ENCODE peak calls at places on chromosomes 12 and 14, in ten cellular contexts. Q, O, T, C, S, Z, U, J, A and M are unnamed samples.

GRCh38 chr14:103108749-103109207 is 14.3 kb downstream of the EXOC3L4 start:
- DNase-seq in U (no peak), O (no peak), A (no peak), C (no peak), T (no peak), Q (peak), J (no peak), S (peak), Z (no peak), M (peak)

GRCh38 chr12:128613821-128614220 is 209.9 kb downstream of the SLC15A4 start:
- DNase-seq in O (no peak), C (no peak), U (no peak), T (no peak), Z (no peak), A (no peak), J (no peak), Q (no peak), S (no peak), M (no peak)

GRCh38 chr12:2902287-2902880 is 11.7 kb downstream of the TULP3 start:
- DNase-seq in Z (no peak), Q (peak), J (no peak), O (no peak), A (peak), U (no peak), S (peak), C (no peak), T (peak), M (no peak)

GRCh38 chr12:64699504-64700115 is 59.6 kb downstream of the GNS start:
- DNase-seq in Z (no peak), J (no peak), U (no peak), T (peak), O (peak), A (no peak), C (no peak), Q (no peak), S (no peak), M (no peak)

GRCh38 chr12:50219544-50219943 is 52.4 kb upstream of the CERS5 start:
- DNase-seq in Z (no peak), U (no peak), S (no peak), Q (no peak), A (no peak), J (no peak), T (no peak), O (no peak), C (no peak), M (no peak)

GRCh38 chr12:66813137-66813867 is 134.4 kb upstream of the GRIP1 start:
- DNase-seq in T (no peak), J (no peak), U (no peak), C (no peak), Q (no peak), O (no peak), A (no peak), S (no peak), Z (no peak), M (no peak)

GRCh38 chr12:2064078-2064507 is 11.3 kb downstream of the CACNA1C start:
- DNase-seq in T (no peak), S (peak), Z (no peak), A (no peak), U (peak), O (no peak), C (no peak), Q (no peak), J (no peak), M (peak)

GRCh38 chr14:69226178-69226577 is 33.8 kb upstream of the GALNT16 start:
- DNase-seq in O (no peak), Q (no peak), S (no peak), Z (no peak), C (no peak), U (no peak), J (no peak), T (no peak), A (no peak), M (no peak)

GRCh38 chr12:54749191-54749818 is 101.1 kb upstream of the DCD start:
- DNase-seq in O (no peak), T (no peak), Q (no peak), A (no peak), S (peak), J (no peak), Z (no peak), C (peak), U (peak), M (no peak)

GRCh38 chr14:64363265-64363840 is 24.8 kb upstream of the MTHFD1 start:
- DNase-seq in J (no peak), A (no peak), C (no peak), Z (no peak), O (no peak), T (no peak), S (no peak), U (no peak), Q (no peak), M (no peak)

GRCh38 chr14:31283568-31284252 is 76.1 kb upstream of the HECTD1 start:
- DNase-seq in O (no peak), T (no peak), J (no peak), Z (no peak), Q (no peak), A (no peak), S (no peak), C (no peak), U (no peak), M (no peak)

GRCh38 chr14:60249321-60250251 is 565 bp downstream of the PPM1A start:
- DNase-seq in Q (peak), Z (peak), A (peak), J (peak), S (peak), T (peak), O (peak), C (peak), U (no peak), M (peak)

DNA sequence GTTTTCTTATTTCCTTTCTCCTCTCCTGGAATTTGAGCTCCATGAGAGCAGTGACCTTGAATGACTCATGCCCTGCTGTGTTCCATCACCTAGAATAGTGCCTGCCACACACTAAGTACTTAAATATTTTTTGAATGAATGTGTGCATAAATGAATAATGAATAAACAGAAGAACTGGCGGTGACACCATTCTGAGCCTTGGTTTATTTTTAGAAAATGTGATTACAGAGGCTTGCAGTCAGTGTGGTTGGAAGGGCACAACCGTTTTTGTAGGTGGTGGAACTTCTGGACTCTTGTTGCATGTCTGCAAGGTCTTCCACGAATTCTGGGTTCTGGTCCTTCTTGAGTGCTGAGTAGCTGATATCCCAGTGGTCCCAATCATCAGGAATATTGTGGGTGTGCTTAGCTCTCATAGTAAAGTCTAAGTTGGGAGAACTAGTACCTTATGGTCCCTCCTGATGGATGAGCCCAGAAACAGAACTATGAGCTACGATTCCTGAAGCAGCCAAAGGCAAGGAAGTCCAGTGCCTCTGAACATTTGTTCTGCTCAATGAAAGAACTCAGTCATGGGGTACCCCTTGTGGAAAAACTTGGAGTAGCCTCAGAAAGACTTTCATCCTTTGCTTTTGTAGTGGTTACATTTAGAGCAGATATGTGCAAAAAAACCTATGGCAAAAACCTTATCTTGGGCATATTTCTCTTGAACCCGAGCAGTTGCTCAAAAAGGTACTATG is 28.8 kb upstream of the BHLHE41 start:
- DNase-seq in C (peak), Z (no peak), J (no peak), A (no peak), T (no peak), O (no peak), Q (no peak), U (no peak), S (no peak), M (no peak)
- TF ChIP-seq POLR2A in C (no peak), Z (no peak), J (no peak), A (no peak), T (no peak), O (no peak), Q (no peak), U (no peak), S (no peak), M (no peak)

DNA sequence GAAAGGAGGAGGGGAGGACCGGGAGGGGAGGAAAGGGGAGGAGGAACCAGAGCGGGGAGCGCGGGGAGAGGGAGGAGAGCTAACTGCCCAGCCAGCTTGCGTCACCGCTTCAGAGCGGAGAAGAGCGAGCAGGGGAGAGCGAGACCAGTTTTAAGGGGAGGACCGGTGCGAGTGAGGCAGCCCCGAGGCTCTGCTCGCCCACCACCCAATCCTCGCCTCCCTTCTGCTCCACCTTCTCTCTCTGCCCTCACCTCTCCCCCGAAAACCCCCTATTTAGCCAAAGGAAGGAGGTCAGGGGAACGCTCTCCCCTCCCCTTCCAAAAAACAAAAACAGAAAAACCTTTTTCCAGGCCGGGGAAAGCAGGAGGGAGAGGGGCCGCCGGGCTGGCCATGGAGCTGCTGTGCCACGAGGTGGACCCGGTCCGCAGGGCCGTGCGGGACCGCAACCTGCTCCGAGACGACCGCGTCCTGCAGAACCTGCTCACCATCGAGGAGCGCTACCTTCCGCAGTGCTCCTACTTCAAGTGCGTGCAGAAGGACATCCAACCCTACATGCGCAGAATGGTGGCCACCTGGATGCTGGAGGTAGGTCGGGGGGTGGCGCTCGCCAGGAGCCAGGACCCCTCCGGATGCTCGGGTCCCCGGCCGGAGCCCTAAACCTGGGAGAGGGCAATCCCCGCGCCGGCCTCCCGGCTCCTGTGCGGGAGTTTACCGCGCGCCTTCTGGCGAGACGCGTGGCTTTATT is at the start of gene CCND2:
- DNase-seq in U (peak), S (peak), C (no peak), Z (peak), O (peak), J (peak), A (peak), T (peak), Q (peak), M (peak)
- TF ChIP-seq POLR2AphosphoS5 in U (peak), S (peak), C (no peak), Z (peak), O (peak), J (no peak), A (peak), T (peak), Q (peak), M (peak)

GRCh38 chr12:94459773-94460593 is at the start of gene CEP83:
- DNase-seq in C (peak), T (peak), O (peak), J (peak), S (peak), A (peak), Q (peak), Z (peak), U (peak), M (peak)
- TF ChIP-seq POLR2A in C (peak), T (peak), O (no peak), J (no peak), S (peak), A (peak), Q (peak), Z (peak), U (peak), M (peak)

DNA sequence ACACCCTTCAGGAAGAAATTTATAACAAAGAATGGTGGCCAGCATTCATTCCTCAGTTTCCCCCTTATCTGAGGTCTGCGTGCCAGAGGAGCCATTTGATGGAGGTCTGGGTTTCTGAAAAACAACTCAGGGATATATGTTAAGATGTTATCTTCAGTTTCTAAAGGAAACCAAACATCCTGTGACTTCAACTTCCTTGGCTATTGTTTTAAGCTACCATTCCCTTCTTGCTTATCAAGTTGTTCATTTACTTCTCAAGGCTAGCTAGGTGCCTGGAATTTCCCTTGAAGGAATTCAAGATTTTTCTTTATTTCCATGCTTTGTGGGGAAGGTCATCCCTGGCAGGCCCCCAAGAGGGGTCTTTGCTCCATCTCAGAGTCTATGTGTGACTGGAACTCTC is 27.1 kb upstream of the OXA1L start:
- DNase-seq in T (no peak), J (no peak), A (no peak), S (no peak), U (no peak), O (no peak), Z (no peak), C (no peak), Q (no peak), M (no peak)
- TF ChIP-seq POLR2AphosphoS5 in T (no peak), J (no peak), A (no peak), S (no peak), U (no peak), O (no peak), Z (no peak), C (no peak), Q (no peak), M (no peak)

DNA sequence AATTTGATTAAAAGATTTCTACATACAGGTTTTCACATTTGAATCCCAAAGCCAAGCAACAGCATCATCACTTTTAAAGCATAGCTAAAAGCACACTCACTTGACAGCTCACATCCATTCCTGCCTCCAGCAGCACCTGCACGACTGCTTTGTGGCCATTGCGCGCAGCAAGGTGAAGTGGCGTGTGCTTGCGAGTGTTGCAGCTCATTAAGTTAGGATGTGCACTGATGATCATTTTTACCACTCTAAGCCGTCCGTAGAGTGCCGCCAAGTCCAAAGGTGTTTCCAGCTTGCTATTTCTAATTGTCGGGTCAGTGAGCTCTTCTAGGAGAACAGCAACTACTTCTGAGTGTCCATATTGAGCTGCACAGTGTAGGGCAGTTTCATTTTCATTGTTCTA is 158.8 kb downstream of the GARIN6 start:
- DNase-seq in C (no peak), J (no peak), S (no peak), Z (no peak), Q (no peak), O (no peak), A (no peak), T (no peak), U (no peak), M (no peak)
- TF ChIP-seq POLR2A in C (no peak), J (no peak), S (no peak), Z (no peak), Q (no peak), O (no peak), A (no peak), T (no peak), U (no peak), M (no peak)

GRCh38 chr14:58430156-58430555 is 2.6 kb downstream of the KIAA0586 start:
- DNase-seq in O (no peak), T (no peak), Q (no peak), S (no peak), A (no peak), C (no peak), Z (no peak), U (no peak), J (no peak), M (no peak)

GRCh38 chr14:58427289-58428010 is at the start of the genes KIAA0586 and TIMM9:
- DNase-seq in U (peak), O (peak), A (peak), J (peak), T (peak), Z (peak), Q (peak), S (peak), C (peak), M (peak)

GRCh38 chr14:58428011-58428807 is 690 bp downstream of the KIAA0586 start:
- DNase-seq in Q (peak), C (peak), U (no peak), O (no peak), A (no peak), Z (no peak), T (no peak), J (no peak), S (peak), M (no peak)

DNA sequence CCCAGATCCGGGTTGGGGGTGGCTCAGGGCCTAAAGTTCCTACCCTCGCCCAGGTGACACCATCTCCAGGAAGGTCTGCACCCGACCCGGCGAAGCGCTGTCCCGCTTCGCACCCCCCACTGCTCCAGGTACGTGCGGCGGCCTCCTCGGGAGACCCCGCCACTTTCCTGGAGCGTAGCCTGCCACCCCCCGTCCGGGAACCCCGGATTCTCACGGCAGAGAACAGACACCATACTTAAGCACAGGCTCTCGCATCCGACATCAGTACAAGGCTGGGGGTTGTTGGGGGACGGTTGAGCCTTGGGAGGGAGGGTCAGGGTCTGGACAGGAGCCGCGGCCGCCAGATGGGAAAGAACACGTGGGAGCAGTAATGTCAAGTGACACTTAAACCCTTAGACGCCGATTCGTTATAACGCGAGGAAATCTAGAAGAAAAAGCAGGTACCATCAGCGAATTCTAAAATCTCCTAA is 477 bp downstream of the TIMM9 start:
- DNase-seq in Z (peak), T (peak), Q (peak), U (no peak), A (peak), O (peak), C (no peak), J (no peak), S (peak), M (peak)
- TF ChIP-seq POLR2AphosphoS5 in Z (peak), T (no peak), Q (peak), U (no peak), A (no peak), O (peak), C (peak), J (no peak), S (no peak), M (peak)

GRCh38 chr14:105250008-105250366 is 1.7 kb downstream of the BTBD6 start:
- DNase-seq in T (no peak), A (no peak), Z (no peak), O (no peak), U (no peak), C (no peak), J (no peak), S (no peak), Q (no peak), M (no peak)

GRCh38 chr14:105247026-105247425 is 1.3 kb upstream of the BTBD6 start:
- DNase-seq in J (no peak), O (no peak), U (no peak), C (no peak), Z (no peak), A (no peak), Q (no peak), T (no peak), S (no peak), M (no peak)

GRCh38 chr14:105249175-105250007 is 1.1 kb downstream of the BTBD6 start:
- DNase-seq in Q (peak), C (no peak), T (peak), A (no peak), Z (peak), O (no peak), S (no peak), J (no peak), U (no peak), M (no peak)

GRCh38 chr14:105247715-105248367 is 492 bp upstream of the BTBD6 start:
- DNase-seq in C (no peak), U (no peak), T (no peak), Q (peak), O (peak), S (no peak), A (no peak), J (peak), Z (no peak), M (no peak)

DNA sequence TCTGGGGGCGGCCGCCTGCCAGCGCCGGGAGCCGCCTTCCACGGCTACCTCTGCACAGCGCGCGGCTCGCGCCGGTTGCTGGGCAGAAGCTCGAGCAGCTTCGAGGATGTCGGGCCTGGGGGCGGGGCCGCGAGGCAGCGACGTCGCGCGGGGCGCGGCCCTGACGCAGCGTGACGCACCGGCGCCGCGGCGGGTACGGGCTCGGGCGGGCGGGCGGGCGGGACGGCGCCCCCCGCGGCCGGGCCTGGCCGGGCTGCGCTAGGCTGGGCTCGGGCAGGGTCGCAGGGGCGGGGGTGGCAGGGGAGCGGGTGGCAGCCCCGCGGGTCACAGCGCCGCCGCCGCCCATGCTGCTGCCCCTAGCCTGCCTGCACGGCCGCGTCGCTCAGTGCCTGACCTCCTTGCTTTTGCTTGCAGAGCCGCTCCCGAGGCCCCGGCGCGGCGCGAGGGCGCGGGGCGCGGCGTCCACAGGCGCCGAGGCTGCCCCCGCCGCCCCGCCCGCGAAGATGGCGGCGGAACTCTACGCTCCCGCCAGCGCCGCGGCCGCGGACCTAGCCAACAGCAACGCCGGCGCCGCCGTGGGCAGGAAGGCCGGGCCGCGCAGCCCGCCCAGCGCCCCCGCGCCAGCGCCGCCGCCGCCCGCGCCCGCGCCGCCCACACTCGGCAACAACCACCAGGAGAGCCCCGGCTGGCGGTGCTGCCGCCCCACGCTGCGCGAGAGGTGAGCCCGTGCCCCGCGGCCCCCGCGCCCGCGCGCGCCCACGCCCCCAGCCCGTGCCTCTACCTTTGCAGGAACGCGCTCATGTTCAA is at the start of gene BTBD6:
- DNase-seq in A (peak), Z (peak), Q (peak), U (peak), S (no peak), C (peak), J (peak), O (peak), T (peak), M (peak)
- TF ChIP-seq POLR2A in A (no peak), Z (no peak), Q (peak), U (peak), S (no peak), C (no peak), J (no peak), O (no peak), T (no peak), M (peak)

GRCh38 chr12:130838951-130839769 is at the start of gene STX2:
- DNase-seq in J (peak), U (peak), T (peak), A (peak), C (peak), O (peak), Z (peak), Q (peak), S (peak), M (peak)
- TF ChIP-seq POLR2AphosphoS5 in J (no peak), U (no peak), T (no peak), A (no peak), C (peak), O (peak), Z (no peak), Q (no peak), S (no peak), M (no peak)